ENCODE peak calls at places on chromosomes 2 and 18, in six cellular contexts. Y is foreskin fibroblast, I is HCEC 1CT, X is germinal center, Z is A172, J is left lobe of liver. U is an unnamed sample.

GRCh38 chr2:17303496-17303895 is 214.7 kb downstream of the RAD51AP2 start:
- DNase-seq in Y (peak), I (peak), X (no peak), Z (peak), J (no peak), U (no peak)

GRCh38 chr2:144326845-144327244 is 193.1 kb downstream of the ZEB2 start:
- DNase-seq in Y (no peak), I (no peak), X (no peak), Z (no peak), J (no peak), U (no peak)

GRCh38 chr2:24351981-24352380 is 8.4 kb downstream of the ITSN2 start:
- DNase-seq in Y (no peak), I (no peak), X (no peak), Z (no peak), J (no peak), U (no peak)

GRCh38 chr18:73942081-73942625 is 205.5 kb downstream of the FBXO15 start:
- DNase-seq in Y (no peak), I (no peak), X (no peak), Z (no peak), J (no peak), U (no peak)

GRCh38 chr2:39437522-39438296 is 624 bp upstream of the MAP4K3 start:
- DNase-seq in Y (peak), I (peak), X (peak), Z (no peak), J (peak), U (peak)

GRCh38 chr18:47260138-47260923 is 8.9 kb upstream of the SKOR2 start:
- DNase-seq in Y (peak), I (no peak), X (peak), Z (no peak), J (no peak), U (peak)

GRCh38 chr18:27861539-27861938 is 315.4 kb downstream of the CDH2 start:
- DNase-seq in Y (no peak), I (no peak), X (no peak), Z (no peak), J (no peak), U (peak)

GRCh38 chr2:33804155-33804554 is 205.1 kb upstream of the FAM98A start:
- DNase-seq in Y (no peak), I (no peak), X (no peak), Z (no peak), J (no peak), U (no peak)

GRCh38 chr2:64325477-64325851 is 128.5 kb upstream of the LGALSL start:
- DNase-seq in Y (peak), I (no peak), X (no peak), Z (no peak), J (no peak), U (no peak)

GRCh38 chr2:25258814-25259743 is 82.6 kb downstream of the DNMT3A start:
- DNase-seq in Y (no peak), I (no peak), X (no peak), Z (no peak), J (no peak), U (no peak)

GRCh38 chr2:79180092-79180491 is 20.5 kb upstream of the REG3A start:
- DNase-seq in Y (no peak), I (no peak), X (no peak), Z (no peak), J (no peak), U (no peak)

GRCh38 chr2:43236256-43236655 is 9.8 kb upstream of the ZFP36L2 start:
- DNase-seq in Y (no peak), I (no peak), X (no peak), Z (no peak), J (no peak), U (no peak)

GRCh38 chr2:117745537-117745936 is 69.0 kb upstream of the DDX18 start:
- DNase-seq in Y (no peak), I (no peak), X (no peak), Z (no peak), J (no peak), U (no peak)

GRCh38 chr2:48530033-48530804 is at the start of gene STON1:
- DNase-seq in Y (peak), I (peak), X (peak), Z (peak), J (no peak), U (peak)

GRCh38 chr2:3536682-3537632 is 17.6 kb upstream of the ADI1 start:
- DNase-seq in Y (peak), I (peak), X (peak), Z (peak), J (peak), U (peak)

GRCh38 chr2:189379287-189379630 is 62.0 kb upstream of the WDR75 start:
- DNase-seq in Y (peak), I (peak), X (no peak), Z (peak), J (no peak), U (no peak)

GRCh38 chr2:198471291-198471690 is 666.9 kb downstream of the PLCL1 start:
- DNase-seq in Y (no peak), I (no peak), X (no peak), Z (no peak), J (no peak), U (no peak)

GRCh38 chr2:232230557-232230956 is 148.0 kb upstream of the ALPP start:
- DNase-seq in Y (peak), I (no peak), X (peak), Z (no peak), J (no peak), U (peak)

GRCh38 chr2:197327073-197327775 is 16.6 kb upstream of the ANKRD44 start:
- DNase-seq in Y (no peak), I (no peak), X (no peak), Z (no peak), J (no peak), U (no peak)

GRCh38 chr18:11324956-11325873 is 175.8 kb upstream of the PIEZO2 start:
- DNase-seq in Y (peak), I (peak), X (no peak), Z (peak), J (no peak), U (no peak)

GRCh38 chr2:86308984-86309695 is 28.3 kb downstream of the REEP1 start:
- DNase-seq in Y (no peak), I (no peak), X (no peak), Z (no peak), J (no peak), U (no peak)

GRCh38 chr2:144938308-144938709 is 418.4 kb upstream of the ZEB2 start:
- DNase-seq in Y (peak), I (peak), X (no peak), Z (peak), J (no peak), U (no peak)

GRCh38 chr2:40202798-40203400 is 249.0 kb downstream of the SLC8A1 start:
- DNase-seq in Y (peak), I (peak), X (no peak), Z (no peak), J (no peak), U (no peak)

GRCh38 chr18:21110667-21111350 is 804 bp downstream of the ROCK1 start:
- DNase-seq in Y (peak), I (peak), X (peak), Z (peak), J (peak), U (peak)

GRCh38 chr2:23387849-23388248 is 2.9 kb downstream of the KLHL29 start:
- DNase-seq in Y (no peak), I (no peak), X (no peak), Z (no peak), J (no peak), U (no peak)

GRCh38 chr2:10833021-10833420 is 20.4 kb upstream of the PDIA6 start:
- DNase-seq in Y (no peak), I (no peak), X (no peak), Z (no peak), J (no peak), U (no peak)

GRCh38 chr2:75627902-75628504 is 18.6 kb upstream of the MRPL19 start:
- DNase-seq in Y (peak), I (peak), X (peak), Z (peak), J (peak), U (peak)

GRCh38 chr2:119181391-119181790 is 22.8 kb upstream of the C1QL2 start:
- DNase-seq in Y (no peak), I (no peak), X (no peak), Z (no peak), J (no peak), U (no peak)

GRCh38 chr2:122908134-122908533 is 1117.0 kb upstream of the CNTNAP5 start:
- DNase-seq in Y (no peak), I (no peak), X (no peak), Z (no peak), J (no peak), U (no peak)

GRCh38 chr18:79627750-79628294 is 51.8 kb upstream of the CTDP1 start:
- DNase-seq in Y (no peak), I (no peak), X (no peak), Z (no peak), J (no peak), U (no peak)

GRCh38 chr2:188291142-188291616 is 495 bp upstream of the GULP1 start:
- DNase-seq in Y (peak), I (peak), X (no peak), Z (no peak), J (no peak), U (no peak)

GRCh38 chr2:9232886-9233285 is 26.3 kb downstream of the ASAP2 start:
- DNase-seq in Y (no peak), I (no peak), X (no peak), Z (peak), J (no peak), U (no peak)

U was measured in HEK293T.